ENCODE peak calls at places on chromosome 4, in seven cellular contexts. H, F, D, T, M, K and C are unnamed samples.

GRCh38 chr4:53175640-53176039 is 190.2 kb downstream of the SCFD2 start:
- DNase-seq in H (no peak), T (no peak), M (no peak), F (no peak), K (no peak), D (no peak), C (no peak)

GRCh38 chr4:76571274-76571673 is 136.2 kb downstream of the SHROOM3 start:
- DNase-seq in K (no peak), M (no peak), D (no peak), H (no peak), T (no peak), F (no peak), C (no peak)

GRCh38 chr4:184261246-184261645 is 43.6 kb upstream of the ENPP6 start:
- DNase-seq in T (no peak), D (no peak), M (no peak), H (no peak), K (no peak), F (no peak), C (no peak)

GRCh38 chr4:63459329-63459728 is 949.9 kb downstream of the TECRL start:
- DNase-seq in K (no peak), D (no peak), T (no peak), M (no peak), H (no peak), F (no peak), C (no peak)

GRCh38 chr4:77599378-77599777 is 6.2 kb upstream of the CXCL13 start:
- DNase-seq in T (peak), F (peak), D (no peak), M (no peak), H (no peak), K (no peak), C (peak)

GRCh38 chr4:60155088-60155487 is 1045.0 kb upstream of the ADGRL3 start:
- DNase-seq in D (no peak), F (no peak), K (no peak), H (no peak), M (no peak), T (no peak), C (no peak)

GRCh38 chr4:183118141-183118540 is 19.1 kb downstream of the WWC2 start:
- DNase-seq in F (no peak), K (no peak), T (no peak), H (no peak), M (no peak), D (no peak), C (peak)

GRCh38 chr4:15781427-15782095 is 3.4 kb downstream of the CD38 start:
- DNase-seq in D (no peak), T (no peak), H (no peak), F (no peak), K (no peak), M (no peak), C (peak)

GRCh38 chr4:84887824-84888223 is 78.7 kb downstream of the WDFY3 start:
- DNase-seq in T (no peak), F (peak), K (no peak), M (no peak), D (no peak), H (no peak), C (peak)

GRCh38 chr4:5863461-5864113 is 29.3 kb downstream of the CRMP1 start:
- DNase-seq in K (no peak), D (no peak), H (no peak), T (no peak), F (peak), M (no peak), C (peak)

GRCh38 chr4:75030028-75030427 is 97.1 kb downstream of the PARM1 start:
- DNase-seq in F (no peak), D (no peak), K (no peak), M (no peak), H (no peak), T (no peak), C (no peak)

GRCh38 chr4:17781831-17782287 is 438 bp upstream of the FAM184B start:
- DNase-seq in F (no peak), H (no peak), D (no peak), T (peak), K (no peak), M (no peak), C (no peak)

GRCh38 chr4:3780347-3781171 is 14.4 kb downstream of the ADRA2C start:
- DNase-seq in D (no peak), H (no peak), T (no peak), K (no peak), F (no peak), M (no peak), C (no peak)

GRCh38 chr4:186296481-186296880 is 30.5 kb downstream of the F11 start:
- DNase-seq in T (no peak), H (no peak), K (no peak), F (no peak), D (no peak), M (no peak), C (peak)

GRCh38 chr4:169410839-169411770 is 140.3 kb upstream of the SH3RF1 start:
- DNase-seq in T (peak), F (peak), H (no peak), M (no peak), K (peak), D (no peak), C (peak)

GRCh38 chr4:30716158-30716557 is 4.0 kb upstream of the PCDH7 start:
- DNase-seq in F (no peak), K (peak), H (no peak), D (no peak), T (no peak), M (no peak), C (peak)

GRCh38 chr4:80268936-80269335 is 2.5 kb downstream of the FGF5 start:
- DNase-seq in T (no peak), M (no peak), D (no peak), H (no peak), F (no peak), K (no peak), C (no peak)

GRCh38 chr4:75659512-75660031 is 13.6 kb downstream of the G3BP2 start:
- DNase-seq in K (no peak), H (no peak), M (no peak), T (no peak), F (no peak), D (no peak), C (no peak)

GRCh38 chr4:41796545-41797210 is 48.2 kb upstream of the PHOX2B start:
- DNase-seq in F (no peak), D (no peak), H (no peak), T (peak), M (no peak), K (no peak), C (no peak)

GRCh38 chr4:19969492-19969891 is 282.2 kb upstream of the SLIT2 start:
- DNase-seq in T (no peak), M (no peak), F (no peak), D (no peak), H (no peak), K (no peak), C (no peak)

GRCh38 chr4:1958276-1959103 is 50.3 kb downstream of the NELFA start:
- DNase-seq in H (no peak), T (no peak), K (no peak), F (no peak), M (no peak), D (no peak), C (no peak)

GRCh38 chr4:107548211-107548905 is 171.7 kb downstream of the PAPSS1 start:
- DNase-seq in M (no peak), T (no peak), H (no peak), D (no peak), K (no peak), F (peak), C (peak)

GRCh38 chr4:185590982-185591381 is 55.7 kb upstream of the PDLIM3 start:
- DNase-seq in K (no peak), H (no peak), T (no peak), F (no peak), D (no peak), M (no peak), C (no peak)

GRCh38 chr4:79759793-79760192 is 313.2 kb downstream of the ANTXR2 start:
- DNase-seq in K (no peak), F (no peak), D (no peak), H (no peak), M (no peak), T (no peak), C (no peak)

GRCh38 chr4:108833041-108833440 is 70.2 kb upstream of the ETNPPL start:
- DNase-seq in M (no peak), H (no peak), D (no peak), T (no peak), F (no peak), K (no peak), C (no peak)

GRCh38 chr4:112167790-112168189 is 22.5 kb downstream of the FAM241A start:
- DNase-seq in H (no peak), F (no peak), K (no peak), T (no peak), M (no peak), D (no peak), C (no peak)

GRCh38 chr4:91113130-91113706 is 986.0 kb downstream of the CCSER1 start:
- DNase-seq in K (peak), H (no peak), F (no peak), T (no peak), M (no peak), D (no peak), C (peak)

GRCh38 chr4:2337896-2338295 is 76.0 kb upstream of the MXD4 start:
- DNase-seq in M (no peak), D (no peak), T (no peak), F (no peak), H (no peak), K (peak), C (no peak)